ENCODE peak calls at places on chromosomes 2 and 18, in four cellular contexts. U is stimulated activated CD4-positive, alpha-beta T cell treated with anti-CD3 and anti-CD28 coated beads, Interleukin-2, amount 100 ng/mL, for 24 hours; P is KBM-7; W is NCI-H2227 treated with DMSO at 0.1 percent for 48 hours. X is an unnamed sample.

GRCh38 chr2:133657591-133657990 is 89.3 kb upstream of the NCKAP5 start:
- DNase-seq in P (no peak), U (no peak), W (no peak), X (no peak)

GRCh38 chr2:1633092-1633721 is 111.1 kb downstream of the PXDN start:
- DNase-seq in W (no peak), U (no peak), P (no peak), X (no peak)

GRCh38 chr2:198950813-198951212 is 506.9 kb downstream of the SATB2 start:
- DNase-seq in W (no peak), P (no peak), U (no peak), X (no peak)

GRCh38 chr2:183123117-183123958 is 905 bp upstream of the NUP35 start:
- DNase-seq in P (no peak), U (no peak), W (peak), X (no peak)

GRCh38 chr18:75818336-75818735 is 390.8 kb upstream of the SMIM21 start:
- DNase-seq in U (no peak), W (no peak), P (no peak), X (no peak)

GRCh38 chr2:86044045-86044444 is 61.6 kb downstream of the POLR1A start:
- DNase-seq in P (no peak), U (no peak), W (no peak), X (no peak)

GRCh38 chr2:42829556-42830510 is 37.5 kb upstream of the HAAO start:
- DNase-seq in U (no peak), W (no peak), P (no peak), X (no peak)

GRCh38 chr2:164328310-164328709 is 293.0 kb downstream of the GRB14 start:
- DNase-seq in W (no peak), P (no peak), U (no peak), X (no peak)

GRCh38 chr2:148909114-148909513 is 34.1 kb downstream of the KIF5C start:
- DNase-seq in P (no peak), W (peak), U (no peak), X (peak)

GRCh38 chr2:240786355-240786841 is 33.6 kb downstream of the KIF1A start:
- DNase-seq in U (no peak), P (no peak), W (no peak), X (no peak)

GRCh38 chr2:207255565-207255964 is 89.8 kb upstream of the KLF7 start:
- DNase-seq in U (no peak), W (no peak), P (no peak), X (no peak)

GRCh38 chr2:85926931-85927527 is 38.2 kb upstream of the ST3GAL5 start:
- DNase-seq in P (no peak), U (no peak), W (no peak), X (no peak)

GRCh38 chr2:118249531-118249930 is 161.3 kb downstream of the INSIG2 start:
- DNase-seq in W (no peak), P (peak), U (no peak), X (no peak)